ENCODE peak calls at places on chromosomes 7 and 10, in ten cellular contexts. O, N, S, X, E, Z, I, G, L and T are unnamed samples.

GRCh38 chr10:127759276-127759675 is 22.3 kb downstream of the FOXI2 start:
- DNase-seq in X (no peak), Z (no peak), L (no peak), G (no peak), E (no peak), O (no peak), S (no peak), I (no peak), N (no peak), T (no peak)

GRCh38 chr7:8175929-8176369 is 86.0 kb downstream of the ICA1 start:
- DNase-seq in O (no peak), S (no peak), G (no peak), E (no peak), I (no peak), Z (no peak), X (no peak), L (no peak), N (no peak), T (no peak)

GRCh38 chr10:104892879-104893278 is 251.8 kb downstream of the SORCS3 start:
- DNase-seq in S (no peak), O (no peak), X (no peak), L (no peak), G (no peak), I (no peak), Z (no peak), N (no peak), E (no peak), T (no peak)

GRCh38 chr10:12045610-12046009 is 3.0 kb upstream of the UPF2 start:
- DNase-seq in E (no peak), I (no peak), X (no peak), Z (no peak), L (no peak), G (no peak), S (no peak), O (no peak), N (no peak), T (no peak)

GRCh38 chr7:1076184-1077072 is 11.5 kb upstream of the GPER1 start:
- DNase-seq in L (peak), I (no peak), X (peak), N (no peak), O (peak), S (peak), Z (no peak), E (no peak), G (peak), T (no peak)

GRCh38 chr7:100503350-100503735 is 19.6 kb downstream of the NYAP1 start:
- DNase-seq in O (peak), Z (no peak), L (no peak), N (no peak), G (no peak), S (no peak), X (no peak), E (no peak), I (no peak), T (no peak)

GRCh38 chr10:114917927-114918672 is 19.9 kb upstream of the TRUB1 start:
- DNase-seq in S (no peak), X (no peak), O (no peak), L (no peak), E (peak), N (peak), Z (no peak), I (no peak), G (no peak), T (no peak)

GRCh38 chr10:89633484-89633883 is 11.6 kb downstream of the PANK1 start:
- DNase-seq in N (no peak), Z (no peak), S (no peak), G (no peak), O (peak), I (no peak), L (no peak), E (peak), X (no peak), T (no peak)

GRCh38 chr7:139714163-139714901 is 63.5 kb downstream of the HIPK2 start:
- DNase-seq in G (no peak), L (peak), O (no peak), N (peak), I (no peak), X (no peak), E (no peak), S (peak), Z (no peak), T (no peak)

GRCh38 chr7:139713061-139713460 is 64.7 kb downstream of the HIPK2 start:
- DNase-seq in E (no peak), N (no peak), S (no peak), Z (no peak), X (no peak), I (no peak), O (no peak), G (no peak), L (no peak), T (no peak)

GRCh38 chr7:139711991-139712753 is 65.6 kb downstream of the HIPK2 start:
- DNase-seq in S (no peak), X (no peak), E (no peak), L (no peak), N (peak), Z (no peak), I (no peak), O (no peak), G (peak), T (no peak)

GRCh38 chr7:139715194-139715815 is 62.5 kb downstream of the HIPK2 start:
- DNase-seq in G (no peak), S (no peak), N (no peak), X (no peak), L (no peak), Z (no peak), E (no peak), I (no peak), O (no peak), T (no peak)

GRCh38 chr7:139713835-139714162 is 64.0 kb downstream of the HIPK2 start:
- DNase-seq in O (no peak), G (no peak), E (no peak), S (no peak), L (no peak), N (no peak), Z (no peak), X (no peak), I (no peak), T (no peak)
- H3K27ac ChIP-seq in O (peak), G (no peak), E (no peak), S (peak), L (peak), N (no peak), Z (no peak), X (peak), I (no peak), T (peak)

GRCh38 chr10:126133906-126134703 is 237.7 kb downstream of the FANK1 start:
- DNase-seq in S (no peak), E (peak), I (no peak), N (no peak), O (peak), G (no peak), X (no peak), Z (no peak), L (no peak), T (no peak)
- H3K27ac ChIP-seq in S (no peak), E (peak), I (no peak), N (no peak), O (no peak), G (no peak), X (no peak), Z (no peak), L (no peak), T (peak)

DNA sequence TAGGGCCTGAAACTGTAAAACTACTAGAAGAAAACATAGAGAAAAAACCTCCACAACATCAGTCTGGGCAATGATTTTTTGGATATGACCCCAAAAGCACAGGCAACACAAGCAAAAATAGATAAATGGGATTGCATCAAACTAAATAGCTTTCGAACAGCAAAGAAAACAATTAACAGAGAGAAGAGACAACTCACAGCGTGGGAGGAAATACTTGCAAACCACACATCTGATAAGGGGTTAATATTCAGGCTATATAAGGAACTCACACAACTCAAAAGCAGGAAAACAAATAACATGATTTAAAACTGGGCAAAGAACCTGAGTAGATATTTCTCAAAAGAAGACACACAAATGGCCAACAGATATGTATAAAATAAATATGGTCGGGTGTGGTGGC is 7.7 kb upstream of the GSTK1 start:
- DNase-seq in X (no peak), I (no peak), N (no peak), S (no peak), Z (no peak), O (peak), L (no peak), G (no peak), E (no peak), T (no peak)
- H3K27ac ChIP-seq in X (no peak), I (no peak), N (no peak), S (no peak), Z (no peak), O (no peak), L (no peak), G (no peak), E (no peak), T (no peak)

GRCh38 chr7:45174328-45174610 is 16.7 kb downstream of the RAMP3 start:
- DNase-seq in N (no peak), E (no peak), I (no peak), Z (peak), S (peak), L (no peak), X (no peak), G (no peak), O (no peak), T (no peak)
- H3K27ac ChIP-seq in N (no peak), E (no peak), I (no peak), Z (no peak), S (no peak), L (no peak), X (no peak), G (no peak), O (no peak), T (no peak)

GRCh38 chr7:71422104-71422503 is 290.2 kb downstream of the GALNT17 start:
- DNase-seq in N (no peak), O (no peak), I (no peak), X (no peak), E (no peak), S (no peak), L (no peak), Z (no peak), G (no peak), T (no peak)
- H3K27ac ChIP-seq in N (no peak), O (no peak), I (no peak), X (no peak), E (no peak), S (no peak), L (no peak), Z (no peak), G (no peak), T (no peak)